ENCODE peak calls at places on chromosome 22, in four cellular contexts. One of them, this sample, is unnamed.

GRCh38 chr22:45537734-45538181 is 35.1 kb downstream of the FBLN1 start:
- DNase-seq in tibial artery: peak; percentile 93
- DNase-seq in sigmoid colon: peak; percentile 90
- DNase-seq in AG04449: no peak
- DNase-seq in this sample: no peak

GRCh38 chr22:34301569-34301968 is 381.3 kb upstream of the LARGE1 start:
- DNase-seq in sigmoid colon: no peak
- DNase-seq in AG04449: no peak
- DNase-seq in tibial artery: no peak
- DNase-seq in this sample: no peak

GRCh38 chr22:22180738-22181514 is 63.7 kb upstream of the VPREB1 start:
- DNase-seq in sigmoid colon: no peak
- DNase-seq in AG04449: no peak
- DNase-seq in tibial artery: no peak
- DNase-seq in this sample: no peak

GRCh38 chr22:39234157-39234793 is 10.5 kb downstream of the PDGFB start:
- DNase-seq in tibial artery: no peak
- DNase-seq in AG04449: no peak
- DNase-seq in sigmoid colon: no peak
- DNase-seq in this sample: no peak

GRCh38 chr22:41770715-41771452 is 29.6 kb upstream of the CCDC134 start:
- DNase-seq in tibial artery: no peak
- DNase-seq in AG04449: no peak
- DNase-seq in sigmoid colon: no peak
- DNase-seq in this sample: no peak

GRCh38 chr22:45632791-45633515 is 38.7 kb upstream of the ATXN10 start:
- DNase-seq in AG04449: no peak
- DNase-seq in tibial artery: no peak
- DNase-seq in sigmoid colon: peak; percentile 51
- DNase-seq in this sample: no peak

GRCh38 chr22:29477919-29478318 is 2.1 kb upstream of the NEFH start:
- DNase-seq in tibial artery: no peak
- DNase-seq in sigmoid colon: no peak
- DNase-seq in AG04449: no peak
- DNase-seq in this sample: no peak

GRCh38 chr22:33921576-33922181 is 1.4 kb upstream of the LARGE1 start:
- DNase-seq in AG04449: no peak
- DNase-seq in tibial artery: peak; percentile 78
- DNase-seq in sigmoid colon: peak; percentile 86
- DNase-seq in this sample: peak; percentile 74

GRCh38 chr22:46390652-46391301 is 55.3 kb downstream of the TRMU start:
- DNase-seq in AG04449: no peak
- DNase-seq in tibial artery: peak; percentile 75
- DNase-seq in sigmoid colon: no peak
- DNase-seq in this sample: no peak

GRCh38 chr22:31271485-31271884 is 20.8 kb downstream of the PIK3IP1 start:
- DNase-seq in sigmoid colon: no peak
- DNase-seq in AG04449: no peak
- DNase-seq in tibial artery: no peak
- DNase-seq in this sample: no peak

GRCh38 chr22:38724926-38725571 is 19.3 kb downstream of the GTPBP1 start:
- DNase-seq in tibial artery: peak; percentile 58
- DNase-seq in AG04449: no peak
- DNase-seq in sigmoid colon: peak; percentile 50
- DNase-seq in this sample: peak; percentile 48

GRCh38 chr22:32097018-32097417 is 54.0 kb downstream of the SLC5A1 start:
- DNase-seq in AG04449: no peak
- DNase-seq in sigmoid colon: no peak
- DNase-seq in tibial artery: no peak
- DNase-seq in this sample: no peak

GRCh38 chr22:23100124-23100801 is 29.9 kb downstream of the GNAZ start:
- DNase-seq in tibial artery: no peak
- DNase-seq in sigmoid colon: no peak
- DNase-seq in AG04449: no peak
- DNase-seq in this sample: no peak

GRCh38 chr22:36465232-36466021 is 16.0 kb downstream of the TXN2 start:
- DNase-seq in tibial artery: peak; percentile 91
- DNase-seq in sigmoid colon: peak; percentile 92
- DNase-seq in AG04449: peak; percentile 57
- DNase-seq in this sample: no peak

GRCh38 chr22:35661377-35661937 is 13.2 kb downstream of the APOL6 start:
- DNase-seq in tibial artery: no peak
- DNase-seq in sigmoid colon: no peak
- DNase-seq in AG04449: no peak
- DNase-seq in this sample: no peak

GRCh38 chr22:42417645-42418303 is 14.4 kb downstream of the NFAM1 start:
- DNase-seq in sigmoid colon: no peak
- DNase-seq in tibial artery: no peak
- DNase-seq in AG04449: no peak
- DNase-seq in this sample: no peak

GRCh38 chr22:35514366-35514765 is 26.3 kb upstream of the RASD2 start:
- DNase-seq in AG04449: no peak
- DNase-seq in sigmoid colon: no peak
- DNase-seq in tibial artery: no peak
- DNase-seq in this sample: no peak

GRCh38 chr22:39300198-39300830 is 19.1 kb downstream of the RPL3 start:
- DNase-seq in AG04449: no peak
- DNase-seq in tibial artery: peak; percentile 84
- DNase-seq in sigmoid colon: no peak
- DNase-seq in this sample: peak; percentile 47

GRCh38 chr22:45036154-45036553 is 26.3 kb upstream of the PHF21B start:
- DNase-seq in tibial artery: no peak
- DNase-seq in sigmoid colon: no peak
- DNase-seq in AG04449: no peak
- DNase-seq in this sample: no peak

GRCh38 chr22:31305194-31305593 is 12.9 kb upstream of the PIK3IP1 start:
- DNase-seq in tibial artery: no peak
- DNase-seq in AG04449: no peak
- DNase-seq in sigmoid colon: no peak
- DNase-seq in this sample: no peak

GRCh38 chr22:36385491-36386350 is 2.0 kb downstream of the MYH9 start:
- DNase-seq in sigmoid colon: peak; percentile 90
- DNase-seq in tibial artery: peak; percentile 88
- DNase-seq in AG04449: no peak
- DNase-seq in this sample: no peak

GRCh38 chr22:31343235-31344191 is 2.6 kb downstream of the PATZ1 start:
- DNase-seq in AG04449: no peak
- DNase-seq in tibial artery: peak; percentile 77
- DNase-seq in sigmoid colon: no peak
- DNase-seq in this sample: peak; percentile 56

GRCh38 chr22:17963015-17963414 is 61.3 kb downstream of the MICAL3 start:
- DNase-seq in tibial artery: no peak
- DNase-seq in sigmoid colon: no peak
- DNase-seq in AG04449: no peak
- DNase-seq in this sample: no peak

GRCh38 chr22:26194877-26195276 is 25.6 kb downstream of the SEZ6L start:
- DNase-seq in tibial artery: no peak
- DNase-seq in AG04449: no peak
- DNase-seq in sigmoid colon: no peak
- DNase-seq in this sample: no peak

GRCh38 chr22:26196657-26197056 is 27.4 kb downstream of the SEZ6L start:
- DNase-seq in tibial artery: no peak
- DNase-seq in AG04449: no peak
- DNase-seq in sigmoid colon: no peak
- DNase-seq in this sample: no peak

GRCh38 chr22:26194313-26194712 is 25.1 kb downstream of the SEZ6L start:
- DNase-seq in sigmoid colon: no peak
- DNase-seq in tibial artery: no peak
- DNase-seq in AG04449: no peak
- DNase-seq in this sample: no peak

GRCh38 chr22:26197427-26197826 is 28.2 kb downstream of the SEZ6L start:
- DNase-seq in AG04449: no peak
- DNase-seq in sigmoid colon: no peak
- DNase-seq in tibial artery: no peak
- DNase-seq in this sample: no peak

GRCh38 chr22:26199665-26200064 is 30.4 kb downstream of the SEZ6L start:
- DNase-seq in tibial artery: no peak
- DNase-seq in AG04449: no peak
- DNase-seq in sigmoid colon: no peak
- DNase-seq in this sample: no peak
- TF ChIP-seq CTCF in tibial artery: no peak
- TF ChIP-seq CTCF in AG04449: no peak
- TF ChIP-seq CTCF in sigmoid colon: no peak
- TF ChIP-seq CTCF in this sample: no peak

DNA sequence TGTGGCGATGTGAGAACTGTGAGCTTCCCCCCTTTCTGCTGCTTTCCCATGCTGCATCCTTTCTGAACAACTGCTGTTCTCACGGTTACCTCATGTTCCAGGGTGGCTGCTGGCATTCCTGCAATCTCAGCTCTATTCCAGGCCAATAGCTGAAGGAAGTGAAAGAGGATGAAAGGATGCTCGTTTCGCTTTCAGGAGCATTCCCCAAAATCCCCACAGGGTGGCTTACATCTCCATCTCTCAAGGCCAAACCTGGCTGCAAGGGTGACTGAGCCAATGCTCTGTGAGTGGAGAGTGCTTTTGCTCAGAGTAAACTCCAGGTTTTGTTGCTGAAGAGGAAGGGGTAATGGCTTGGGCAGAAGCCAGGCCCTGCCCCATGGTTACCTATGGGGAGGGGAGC is 848.2 kb downstream of the BRD1 start:
- DNase-seq in sigmoid colon: no peak
- DNase-seq in tibial artery: peak; percentile 21
- DNase-seq in AG04449: no peak
- DNase-seq in this sample: no peak
- TF ChIP-seq CTCF in sigmoid colon: no peak
- TF ChIP-seq CTCF in tibial artery: no peak
- TF ChIP-seq CTCF in AG04449: no peak
- TF ChIP-seq CTCF in this sample: no peak

DNA sequence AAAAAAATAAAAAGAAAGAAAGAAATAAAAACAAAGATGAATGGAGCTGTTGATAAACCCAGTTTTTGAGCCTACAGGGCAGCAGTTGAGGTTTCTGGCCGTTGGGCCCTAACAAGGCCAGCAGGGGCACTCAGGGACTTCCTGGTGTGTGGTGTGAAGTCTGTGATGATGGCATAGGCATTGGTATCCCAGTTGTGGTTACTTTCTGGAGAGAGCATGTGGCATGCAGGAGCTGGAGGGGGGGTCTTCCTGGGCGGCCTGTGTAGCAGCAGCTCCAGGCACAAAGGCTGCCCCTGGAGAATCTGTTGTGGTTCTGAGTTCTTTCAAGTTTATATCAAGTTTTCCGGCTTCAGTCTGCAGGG is 2.0 kb upstream of the TXNRD2 start:
- DNase-seq in AG04449: no peak
- DNase-seq in tibial artery: peak; percentile 61
- DNase-seq in sigmoid colon: peak; percentile 61
- DNase-seq in this sample: no peak
- TF ChIP-seq CTCF in AG04449: peak; percentile 27
- TF ChIP-seq CTCF in tibial artery: no peak
- TF ChIP-seq CTCF in sigmoid colon: no peak
- TF ChIP-seq CTCF in this sample: no peak

GRCh38 chr22:48701296-48702030 is 1126.2 kb downstream of the BRD1 start:
- DNase-seq in AG04449: no peak
- DNase-seq in sigmoid colon: no peak
- DNase-seq in tibial artery: no peak
- DNase-seq in this sample: no peak

GRCh38 chr22:48700180-48700565 is 1127.5 kb downstream of the BRD1 start:
- DNase-seq in AG04449: no peak
- DNase-seq in tibial artery: no peak
- DNase-seq in sigmoid colon: no peak
- DNase-seq in this sample: no peak

GRCh38 chr22:48699531-48699930 is 1128.1 kb downstream of the BRD1 start:
- DNase-seq in tibial artery: no peak
- DNase-seq in AG04449: no peak
- DNase-seq in sigmoid colon: no peak
- DNase-seq in this sample: no peak

GRCh38 chr22:48702573-48703264 is 1125.0 kb downstream of the BRD1 start:
- DNase-seq in sigmoid colon: peak; percentile 82
- DNase-seq in tibial artery: no peak
- DNase-seq in AG04449: no peak
- DNase-seq in this sample: no peak

GRCh38 chr22:48700566-48701295 is 1126.9 kb downstream of the BRD1 start:
- DNase-seq in tibial artery: no peak
- DNase-seq in sigmoid colon: no peak
- DNase-seq in AG04449: no peak
- DNase-seq in this sample: no peak
- TF ChIP-seq CTCF in tibial artery: no peak
- TF ChIP-seq CTCF in sigmoid colon: no peak
- TF ChIP-seq CTCF in AG04449: no peak
- TF ChIP-seq CTCF in this sample: no peak

GRCh38 chr22:49983148-49984042 is 22.8 kb downstream of the PIM3 start:
- DNase-seq in AG04449: no peak
- DNase-seq in sigmoid colon: no peak
- DNase-seq in tibial artery: peak; percentile 64
- DNase-seq in this sample: peak; percentile 62
- TF ChIP-seq CTCF in AG04449: peak; percentile 46
- TF ChIP-seq CTCF in sigmoid colon: peak; percentile 25
- TF ChIP-seq CTCF in tibial artery: no peak
- TF ChIP-seq CTCF in this sample: no peak

GRCh38 chr22:24157783-24158170 is 23.5 kb upstream of the SUSD2 start:
- DNase-seq in tibial artery: peak; percentile 91
- DNase-seq in AG04449: no peak
- DNase-seq in sigmoid colon: no peak
- DNase-seq in this sample: peak; percentile 71
- TF ChIP-seq CTCF in tibial artery: peak; percentile 49
- TF ChIP-seq CTCF in AG04449: no peak
- TF ChIP-seq CTCF in sigmoid colon: no peak
- TF ChIP-seq CTCF in this sample: no peak

GRCh38 chr22:26811717-26811992 is 154.3 kb downstream of the MIAT start:
- DNase-seq in tibial artery: no peak
- DNase-seq in sigmoid colon: no peak
- DNase-seq in AG04449: no peak
- DNase-seq in this sample: no peak
- TF ChIP-seq CTCF in tibial artery: no peak
- TF ChIP-seq CTCF in sigmoid colon: no peak
- TF ChIP-seq CTCF in AG04449: no peak
- TF ChIP-seq CTCF in this sample: no peak

GRCh38 chr22:47598864-47599263 is 836.4 kb downstream of the TBC1D22A start:
- DNase-seq in sigmoid colon: peak; percentile 22
- DNase-seq in tibial artery: no peak
- DNase-seq in AG04449: no peak
- DNase-seq in this sample: no peak
- TF ChIP-seq CTCF in sigmoid colon: no peak
- TF ChIP-seq CTCF in tibial artery: no peak
- TF ChIP-seq CTCF in AG04449: no peak
- TF ChIP-seq CTCF in this sample: no peak